ENCODE peak calls at places on chromosome 4, in four cellular contexts. One of them, this sample, is unnamed.

GRCh38 chr4:114464873-114465272 is 133.7 kb upstream of the UGT8 start:
- DNase-seq in activated T-helper 1 cell treated with anti-CD3 and anti-CD28 coated beads, Interleukin-2, amount 50 U/mL, for 16 hours: no peak
- DNase-seq in Peyer's patch: no peak
- DNase-seq in HT1080: peak; percentile 3
- DNase-seq in this sample: no peak

GRCh38 chr4:13906727-13907126 is 279.2 kb upstream of the BOD1L1 start:
- DNase-seq in Peyer's patch: no peak
- DNase-seq in activated T-helper 1 cell treated with anti-CD3 and anti-CD28 coated beads, Interleukin-2, amount 50 U/mL, for 16 hours: no peak
- DNase-seq in HT1080: no peak
- DNase-seq in this sample: no peak

GRCh38 chr4:185504098-185505047 is 30.9 kb downstream of the PDLIM3 start:
- DNase-seq in Peyer's patch: peak; percentile 86
- DNase-seq in activated T-helper 1 cell treated with anti-CD3 and anti-CD28 coated beads, Interleukin-2, amount 50 U/mL, for 16 hours: no peak
- DNase-seq in HT1080: no peak
- DNase-seq in this sample: peak; percentile 82

GRCh38 chr4:95528388-95528787 is 20.4 kb downstream of the UNC5C start:
- DNase-seq in activated T-helper 1 cell treated with anti-CD3 and anti-CD28 coated beads, Interleukin-2, amount 50 U/mL, for 16 hours: no peak
- DNase-seq in HT1080: no peak
- DNase-seq in Peyer's patch: no peak
- DNase-seq in this sample: no peak

GRCh38 chr4:89708903-89709361 is 128.0 kb downstream of the SNCA start:
- DNase-seq in activated T-helper 1 cell treated with anti-CD3 and anti-CD28 coated beads, Interleukin-2, amount 50 U/mL, for 16 hours: no peak
- DNase-seq in Peyer's patch: no peak
- DNase-seq in HT1080: peak; percentile 54
- DNase-seq in this sample: no peak

GRCh38 chr4:76470064-76470463 is 35.0 kb downstream of the SHROOM3 start:
- DNase-seq in Peyer's patch: no peak
- DNase-seq in HT1080: no peak
- DNase-seq in activated T-helper 1 cell treated with anti-CD3 and anti-CD28 coated beads, Interleukin-2, amount 50 U/mL, for 16 hours: no peak
- DNase-seq in this sample: no peak

GRCh38 chr4:87865960-87866598 is 33.3 kb downstream of the MEPE start:
- DNase-seq in Peyer's patch: no peak
- DNase-seq in HT1080: peak; percentile 58
- DNase-seq in activated T-helper 1 cell treated with anti-CD3 and anti-CD28 coated beads, Interleukin-2, amount 50 U/mL, for 16 hours: no peak
- DNase-seq in this sample: no peak

GRCh38 chr4:35710343-35710742 is 534.0 kb downstream of the ARAP2 start:
- DNase-seq in HT1080: no peak
- DNase-seq in Peyer's patch: no peak
- DNase-seq in activated T-helper 1 cell treated with anti-CD3 and anti-CD28 coated beads, Interleukin-2, amount 50 U/mL, for 16 hours: no peak
- DNase-seq in this sample: no peak

GRCh38 chr4:140168474-140168873 is 14.5 kb upstream of the MAML3 start:
- DNase-seq in Peyer's patch: no peak
- DNase-seq in activated T-helper 1 cell treated with anti-CD3 and anti-CD28 coated beads, Interleukin-2, amount 50 U/mL, for 16 hours: no peak
- DNase-seq in HT1080: no peak
- DNase-seq in this sample: no peak

GRCh38 chr4:93084599-93085305 is 743.8 kb upstream of the ATOH1 start:
- DNase-seq in HT1080: no peak
- DNase-seq in activated T-helper 1 cell treated with anti-CD3 and anti-CD28 coated beads, Interleukin-2, amount 50 U/mL, for 16 hours: no peak
- DNase-seq in Peyer's patch: no peak
- DNase-seq in this sample: no peak

GRCh38 chr4:8919651-8920288 is 48.1 kb upstream of the HMX1 start:
- DNase-seq in HT1080: no peak
- DNase-seq in activated T-helper 1 cell treated with anti-CD3 and anti-CD28 coated beads, Interleukin-2, amount 50 U/mL, for 16 hours: no peak
- DNase-seq in Peyer's patch: no peak
- DNase-seq in this sample: no peak

GRCh38 chr4:175705407-175705806 is 106.7 kb downstream of the GPM6A start:
- DNase-seq in Peyer's patch: no peak
- DNase-seq in activated T-helper 1 cell treated with anti-CD3 and anti-CD28 coated beads, Interleukin-2, amount 50 U/mL, for 16 hours: no peak
- DNase-seq in HT1080: no peak
- DNase-seq in this sample: no peak

GRCh38 chr4:26871611-26872010 is 11.0 kb downstream of the STIM2 start:
- DNase-seq in Peyer's patch: no peak
- DNase-seq in activated T-helper 1 cell treated with anti-CD3 and anti-CD28 coated beads, Interleukin-2, amount 50 U/mL, for 16 hours: no peak
- DNase-seq in HT1080: no peak
- DNase-seq in this sample: no peak

GRCh38 chr4:100811046-100811445 is 293.2 kb upstream of the EMCN start:
- DNase-seq in HT1080: no peak
- DNase-seq in activated T-helper 1 cell treated with anti-CD3 and anti-CD28 coated beads, Interleukin-2, amount 50 U/mL, for 16 hours: no peak
- DNase-seq in Peyer's patch: no peak
- DNase-seq in this sample: no peak

GRCh38 chr4:87932718-87933136 is 42.8 kb upstream of the SPP1 start:
- DNase-seq in activated T-helper 1 cell treated with anti-CD3 and anti-CD28 coated beads, Interleukin-2, amount 50 U/mL, for 16 hours: no peak
- DNase-seq in Peyer's patch: no peak
- DNase-seq in HT1080: peak; percentile 59
- DNase-seq in this sample: no peak

GRCh38 chr4:41135761-41136160 is 78.6 kb downstream of the APBB2 start:
- DNase-seq in activated T-helper 1 cell treated with anti-CD3 and anti-CD28 coated beads, Interleukin-2, amount 50 U/mL, for 16 hours: no peak
- DNase-seq in HT1080: no peak
- DNase-seq in Peyer's patch: no peak
- DNase-seq in this sample: no peak

GRCh38 chr4:3409571-3410091 is 32.1 kb upstream of the HGFAC start:
- DNase-seq in activated T-helper 1 cell treated with anti-CD3 and anti-CD28 coated beads, Interleukin-2, amount 50 U/mL, for 16 hours: no peak
- DNase-seq in Peyer's patch: peak; percentile 37
- DNase-seq in HT1080: no peak
- DNase-seq in this sample: no peak

GRCh38 chr4:77599378-77599777 is 6.2 kb upstream of the CXCL13 start:
- DNase-seq in Peyer's patch: peak; percentile 58
- DNase-seq in HT1080: peak; percentile 53
- DNase-seq in activated T-helper 1 cell treated with anti-CD3 and anti-CD28 coated beads, Interleukin-2, amount 50 U/mL, for 16 hours: no peak
- DNase-seq in this sample: no peak

GRCh38 chr4:123421942-123422781 is 25.6 kb downstream of the SPRY1 start:
- DNase-seq in activated T-helper 1 cell treated with anti-CD3 and anti-CD28 coated beads, Interleukin-2, amount 50 U/mL, for 16 hours: no peak
- DNase-seq in HT1080: no peak
- DNase-seq in Peyer's patch: no peak
- DNase-seq in this sample: no peak

GRCh38 chr4:25014965-25015506 is 15.7 kb downstream of the LGI2 start:
- DNase-seq in Peyer's patch: no peak
- DNase-seq in HT1080: no peak
- DNase-seq in activated T-helper 1 cell treated with anti-CD3 and anti-CD28 coated beads, Interleukin-2, amount 50 U/mL, for 16 hours: no peak
- DNase-seq in this sample: no peak

GRCh38 chr4:159227984-159228383 is 125.1 kb downstream of the RAPGEF2 start:
- DNase-seq in activated T-helper 1 cell treated with anti-CD3 and anti-CD28 coated beads, Interleukin-2, amount 50 U/mL, for 16 hours: no peak
- DNase-seq in Peyer's patch: peak; percentile 80
- DNase-seq in HT1080: peak; percentile 85
- DNase-seq in this sample: peak; percentile 63

GRCh38 chr4:1082215-1083182 is 30.9 kb downstream of the RNF212 start:
- DNase-seq in Peyer's patch: peak; percentile 85
- DNase-seq in activated T-helper 1 cell treated with anti-CD3 and anti-CD28 coated beads, Interleukin-2, amount 50 U/mL, for 16 hours: no peak
- DNase-seq in HT1080: peak; percentile 94
- DNase-seq in this sample: peak; percentile 74

GRCh38 chr4:121454251-121454979 is 73.6 kb upstream of the QRFPR start:
- DNase-seq in HT1080: no peak
- DNase-seq in activated T-helper 1 cell treated with anti-CD3 and anti-CD28 coated beads, Interleukin-2, amount 50 U/mL, for 16 hours: no peak
- DNase-seq in Peyer's patch: no peak
- DNase-seq in this sample: no peak

GRCh38 chr4:2977116-2978097 is 14.0 kb downstream of the GRK4 start:
- DNase-seq in HT1080: peak; percentile 71
- DNase-seq in activated T-helper 1 cell treated with anti-CD3 and anti-CD28 coated beads, Interleukin-2, amount 50 U/mL, for 16 hours: no peak
- DNase-seq in Peyer's patch: no peak
- DNase-seq in this sample: no peak

GRCh38 chr4:113550510-113550909 is 211.0 kb downstream of the CAMK2D start:
- DNase-seq in HT1080: no peak
- DNase-seq in Peyer's patch: no peak
- DNase-seq in activated T-helper 1 cell treated with anti-CD3 and anti-CD28 coated beads, Interleukin-2, amount 50 U/mL, for 16 hours: no peak
- DNase-seq in this sample: no peak

GRCh38 chr4:163697121-163697520 is 202.6 kb downstream of the TMA16 start:
- DNase-seq in activated T-helper 1 cell treated with anti-CD3 and anti-CD28 coated beads, Interleukin-2, amount 50 U/mL, for 16 hours: no peak
- DNase-seq in HT1080: peak; percentile 54
- DNase-seq in Peyer's patch: no peak
- DNase-seq in this sample: no peak

GRCh38 chr4:124933521-124933920 is 221.0 kb upstream of the ANKRD50 start:
- DNase-seq in activated T-helper 1 cell treated with anti-CD3 and anti-CD28 coated beads, Interleukin-2, amount 50 U/mL, for 16 hours: no peak
- DNase-seq in Peyer's patch: no peak
- DNase-seq in HT1080: no peak
- DNase-seq in this sample: no peak

GRCh38 chr4:139301821-139302611 is at the start of gene NDUFC1:
- DNase-seq in Peyer's patch: peak; percentile 77
- DNase-seq in HT1080: peak; percentile 58
- DNase-seq in activated T-helper 1 cell treated with anti-CD3 and anti-CD28 coated beads, Interleukin-2, amount 50 U/mL, for 16 hours: peak; percentile 32
- DNase-seq in this sample: peak; percentile 65